ENCODE peak calls at places on chromosomes 6 and 20, in seven cellular contexts. A, P, Z, K, N, J and X are unnamed samples.

GRCh38 chr6:156687875-156688549 is 89.2 kb upstream of the ARID1B start:
- DNase-seq in A (peak), P (peak), Z (no peak), K (no peak), N (no peak), J (no peak), X (no peak)

GRCh38 chr6:153960741-153961140 is 78.3 kb upstream of the OPRM1 start:
- DNase-seq in A (no peak), P (no peak), Z (no peak), K (no peak), N (no peak), J (no peak), X (no peak)

GRCh38 chr6:65566117-65566516 is 140.9 kb downstream of the EYS start:
- DNase-seq in A (no peak), P (no peak), Z (no peak), K (no peak), N (no peak), J (no peak), X (no peak)

GRCh38 chr6:36436466-36436865 is 6.2 kb downstream of the PXT1 start:
- DNase-seq in A (no peak), P (peak), Z (no peak), K (peak), N (no peak), J (no peak), X (no peak)

GRCh38 chr6:150634641-150635292 is 35.1 kb downstream of the PLEKHG1 start:
- DNase-seq in A (no peak), P (peak), Z (no peak), K (no peak), N (no peak), J (no peak), X (no peak)

GRCh38 chr6:12806811-12807210 is 90.2 kb downstream of the PHACTR1 start:
- DNase-seq in A (no peak), P (no peak), Z (no peak), K (no peak), N (no peak), J (no peak), X (no peak)

GRCh38 chr6:111956098-111956497 is 82.8 kb upstream of the FYN start:
- DNase-seq in A (no peak), P (no peak), Z (no peak), K (no peak), N (no peak), J (no peak), X (no peak)

GRCh38 chr20:1619861-1620444 is at the start of gene SIRPB1:
- DNase-seq in A (no peak), P (no peak), Z (no peak), K (no peak), N (no peak), J (no peak), X (peak)

GRCh38 chr6:57250348-57250747 is 28.2 kb upstream of the RAB23 start:
- DNase-seq in A (no peak), P (no peak), Z (no peak), K (no peak), N (no peak), J (no peak), X (no peak)

GRCh38 chr6:11538049-11538798 is 675 bp downstream of the TMEM170B start:
- DNase-seq in A (peak), P (no peak), Z (peak), K (no peak), N (peak), J (peak), X (no peak)

GRCh38 chr6:9155836-9156235 is 720.5 kb upstream of the SLC35B3 start:
- DNase-seq in A (no peak), P (no peak), Z (no peak), K (no peak), N (no peak), J (no peak), X (no peak)

GRCh38 chr6:20630617-20631448 is 96.6 kb downstream of the CDKAL1 start:
- DNase-seq in A (no peak), P (no peak), Z (no peak), K (no peak), N (no peak), J (no peak), X (no peak)

GRCh38 chr20:58069207-58069606 is 159.2 kb downstream of the ANKRD60 start:
- DNase-seq in A (no peak), P (no peak), Z (no peak), K (no peak), N (no peak), J (no peak), X (no peak)

GRCh38 chr20:62887147-62887859 is 25.7 kb upstream of the TCFL5 start:
- DNase-seq in A (peak), P (peak), Z (no peak), K (peak), N (peak), J (no peak), X (peak)

GRCh38 chr6:120805267-120805666 is 529.0 kb downstream of the TBC1D32 start:
- DNase-seq in A (no peak), P (peak), Z (no peak), K (no peak), N (no peak), J (no peak), X (no peak)

GRCh38 chr20:62032606-62033368 is 32.9 kb downstream of the TAF4 start:
- DNase-seq in A (no peak), P (peak), Z (no peak), K (no peak), N (no peak), J (no peak), X (no peak)

GRCh38 chr6:30647039-30647801 is at the start of gene C6orf136:
- DNase-seq in A (peak), P (peak), Z (peak), K (peak), N (peak), J (peak), X (peak)

GRCh38 chr20:44576297-44576696 is 6.1 kb upstream of the PKIG start:
- DNase-seq in A (no peak), P (peak), Z (no peak), K (no peak), N (no peak), J (no peak), X (peak)

GRCh38 chr6:149963212-149963461 is 606 bp upstream of the ULBP1 start:
- DNase-seq in A (no peak), P (no peak), Z (peak), K (no peak), N (no peak), J (no peak), X (no peak)

GRCh38 chr6:14932485-14933178 is 313.2 kb upstream of the JARID2 start:
- DNase-seq in A (no peak), P (no peak), Z (no peak), K (no peak), N (no peak), J (no peak), X (no peak)

GRCh38 chr6:80094017-80094416 is 12.5 kb upstream of the BCKDHB start:
- DNase-seq in A (no peak), P (peak), Z (peak), K (no peak), N (no peak), J (no peak), X (no peak)

GRCh38 chr20:62834967-62835730 is 18.3 kb downstream of the COL9A3 start:
- DNase-seq in A (no peak), P (no peak), Z (no peak), K (no peak), N (no peak), J (no peak), X (no peak)

GRCh38 chr6:15879372-15880261 is 216.8 kb upstream of the DTNBP1 start:
- DNase-seq in A (peak), P (peak), Z (no peak), K (no peak), N (peak), J (peak), X (peak)

GRCh38 chr6:152002306-152002705 is 194.8 kb downstream of the ESR1 start:
- DNase-seq in A (no peak), P (no peak), Z (no peak), K (no peak), N (no peak), J (no peak), X (no peak)

GRCh38 chr6:154868143-154868594 is 126.9 kb upstream of the TIAM2 start:
- DNase-seq in A (no peak), P (peak), Z (peak), K (no peak), N (no peak), J (no peak), X (no peak)

GRCh38 chr6:112562348-112563220 is 215.5 kb downstream of the RFPL4B start:
- DNase-seq in A (no peak), P (no peak), Z (no peak), K (no peak), N (no peak), J (no peak), X (no peak)

GRCh38 chr20:13113731-13114130 is 105.0 kb downstream of the SPTLC3 start:
- DNase-seq in A (no peak), P (no peak), Z (no peak), K (no peak), N (no peak), J (no peak), X (no peak)

GRCh38 chr20:35489717-35490116 is 34.3 kb downstream of the CEP250 start:
- DNase-seq in A (no peak), P (no peak), Z (no peak), K (no peak), N (no peak), J (no peak), X (no peak)

GRCh38 chr6:112910256-112910655 is 563.1 kb downstream of the RFPL4B start:
- DNase-seq in A (no peak), P (peak), Z (no peak), K (no peak), N (no peak), J (no peak), X (no peak)

GRCh38 chr20:13990465-13990864 is at the start of gene SEL1L2:
- DNase-seq in A (no peak), P (no peak), Z (no peak), K (no peak), N (no peak), J (no peak), X (no peak)

GRCh38 chr20:54122681-54123586 is 50.9 kb downstream of the CYP24A1 start:
- DNase-seq in A (no peak), P (no peak), Z (no peak), K (no peak), N (no peak), J (no peak), X (no peak)

GRCh38 chr6:140441256-140441655 is 1066.8 kb upstream of the CITED2 start:
- DNase-seq in A (peak), P (peak), Z (no peak), K (peak), N (peak), J (peak), X (peak)

GRCh38 chr6:150652848-150653613 is 53.3 kb downstream of the PLEKHG1 start:
- DNase-seq in A (no peak), P (peak), Z (no peak), K (no peak), N (no peak), J (no peak), X (no peak)

GRCh38 chr20:47150403-47151152 is 205.9 kb downstream of the ZMYND8 start:
- DNase-seq in A (peak), P (peak), Z (peak), K (no peak), N (peak), J (peak), X (peak)

GRCh38 chr20:62516345-62516744 is 40.5 kb upstream of the GATA5 start:
- DNase-seq in A (no peak), P (no peak), Z (peak), K (no peak), N (peak), J (no peak), X (no peak)

GRCh38 chr20:31260326-31260932 is 3.0 kb downstream of the DEFB115 start:
- DNase-seq in A (no peak), P (no peak), Z (peak), K (no peak), N (no peak), J (no peak), X (no peak)

DNA sequence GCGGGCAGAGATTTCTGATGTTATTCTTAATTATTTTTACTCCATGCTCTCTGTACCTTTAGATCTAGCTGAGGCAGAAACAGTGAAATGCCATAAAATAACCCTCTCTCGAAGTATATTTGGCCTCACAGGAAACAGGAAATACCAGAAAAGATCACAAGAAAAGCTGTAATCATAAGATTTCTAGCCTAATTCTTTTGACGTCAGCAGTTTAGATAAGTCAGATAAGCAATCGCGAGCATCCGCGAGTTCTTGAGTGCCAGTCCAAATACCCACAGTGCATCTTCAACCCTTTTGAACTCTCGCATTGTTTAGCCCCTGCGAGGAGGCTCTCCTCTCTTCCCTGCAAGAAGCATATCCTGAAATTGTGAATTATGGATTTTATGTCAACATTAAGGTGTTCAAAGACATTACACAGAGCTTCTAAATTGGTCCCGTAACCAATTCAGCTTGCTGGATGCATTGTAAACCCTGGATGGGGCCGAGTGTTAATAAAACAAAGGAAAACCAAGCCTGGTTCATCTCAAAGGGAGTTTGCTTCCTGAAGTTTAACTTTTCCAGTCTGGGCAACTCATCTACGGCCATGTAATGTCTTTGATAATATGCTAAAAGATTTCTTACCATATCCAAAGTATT is 198.9 kb downstream of the MTFR2 start:
- DNase-seq in A (no peak), P (no peak), Z (no peak), K (no peak), N (no peak), J (peak), X (no peak)
- H3K4me3 ChIP-seq in A (no peak), P (no peak), Z (no peak), K (no peak), N (peak), J (no peak), X (no peak)

DNA sequence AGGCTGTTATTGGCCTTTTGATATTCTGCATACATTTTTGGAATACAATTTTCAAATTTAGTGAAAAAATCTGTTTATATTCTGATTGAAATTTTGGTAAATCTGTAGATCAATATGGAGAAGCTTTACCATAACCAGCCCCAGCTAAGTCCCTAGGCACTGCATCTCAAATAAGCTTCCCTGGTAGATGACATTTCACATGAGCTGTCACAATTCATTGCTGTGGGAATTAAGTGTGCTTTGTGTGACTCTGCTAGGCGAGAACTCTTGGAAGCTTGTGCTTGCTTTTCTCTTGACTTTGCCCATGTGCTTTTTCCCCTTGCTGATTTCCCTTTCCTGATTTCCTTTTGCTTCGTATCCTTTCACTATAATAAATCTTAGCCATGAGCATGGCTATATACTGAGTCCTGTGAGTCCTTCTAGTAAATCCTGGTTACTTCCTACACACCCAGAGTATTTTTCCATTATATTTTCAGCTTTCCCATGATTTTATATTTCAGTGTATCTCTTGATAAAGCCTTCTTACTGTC is 166.5 kb upstream of the MMS22L start:
- DNase-seq in A (no peak), P (peak), Z (no peak), K (no peak), N (no peak), J (no peak), X (no peak)
- H3K4me3 ChIP-seq in A (no peak), P (no peak), Z (no peak), K (no peak), N (no peak), J (no peak), X (no peak)

DNA sequence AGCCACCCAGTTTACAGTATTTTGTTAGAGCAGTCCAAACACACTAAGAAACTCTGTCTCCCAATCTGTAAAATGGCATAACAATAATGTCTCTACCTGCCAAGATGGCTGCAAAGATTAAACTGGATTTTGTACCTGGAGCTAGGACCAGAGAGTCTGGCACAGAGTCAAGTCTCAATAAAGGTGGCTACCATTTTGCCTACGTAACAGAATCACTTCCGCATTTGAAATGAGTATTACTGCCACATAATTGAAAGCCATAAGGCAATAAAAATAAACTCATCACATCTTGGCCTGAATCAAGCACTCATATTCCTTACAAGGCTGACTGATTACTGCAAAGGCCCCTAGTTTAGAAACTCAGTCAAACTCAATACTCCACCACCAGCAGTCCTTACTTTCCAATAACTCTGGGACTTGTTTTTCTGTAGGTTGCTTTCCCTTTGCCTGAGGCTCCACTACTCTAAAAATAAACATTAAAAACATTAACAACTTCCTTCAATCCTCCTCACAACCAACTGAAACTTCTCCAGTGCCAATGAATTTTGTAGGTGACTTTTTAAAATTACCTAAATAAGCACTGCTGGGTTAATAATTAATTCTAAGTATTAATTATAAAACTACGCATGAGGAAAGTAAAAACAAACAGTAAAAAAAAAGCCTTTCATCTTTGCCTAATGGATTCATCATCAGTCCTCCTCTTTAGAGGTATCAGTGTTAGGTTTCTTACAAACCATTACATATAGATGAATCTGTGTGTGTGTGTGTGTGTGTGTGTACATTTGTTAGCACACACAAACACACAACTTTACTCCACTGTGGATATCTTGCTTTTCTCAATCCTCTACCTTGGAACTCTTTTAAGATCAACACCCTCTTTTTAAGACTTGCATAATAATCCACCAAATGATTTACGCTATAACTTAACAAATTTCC is 3.8 kb downstream of the KIF16B start:
- DNase-seq in A (no peak), P (no peak), Z (no peak), K (no peak), N (no peak), J (no peak), X (no peak)
- H3K4me3 ChIP-seq in A (no peak), P (no peak), Z (no peak), K (no peak), N (no peak), J (no peak), X (no peak)

DNA sequence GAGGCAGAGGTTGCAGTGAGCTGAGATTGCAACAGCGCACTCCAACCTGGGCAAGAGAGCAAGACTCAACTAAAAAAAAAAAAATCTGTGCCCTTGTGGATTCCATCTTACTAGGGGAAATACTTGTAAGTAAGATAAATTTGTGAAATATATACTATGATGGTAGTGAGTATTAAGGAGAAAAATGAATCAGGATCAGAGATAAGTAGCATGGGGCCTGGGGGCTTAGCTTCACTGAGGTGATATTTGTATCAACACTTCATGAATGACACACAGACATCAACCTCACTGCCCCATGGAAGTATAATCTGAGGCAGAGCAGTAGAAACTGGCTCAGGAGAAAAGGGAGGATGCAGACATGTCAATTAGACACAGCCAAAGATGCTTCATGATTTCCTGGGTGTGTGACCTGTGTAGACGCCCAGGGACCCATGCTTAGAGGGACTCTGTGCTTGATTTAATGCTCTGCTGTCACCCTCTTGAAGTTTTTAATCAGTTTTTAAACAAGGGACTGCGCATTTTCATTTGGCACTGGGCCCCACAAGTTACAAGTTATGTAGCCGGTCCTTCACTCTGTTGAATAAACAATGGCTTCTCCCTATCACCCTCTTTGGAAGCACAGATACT is 41.9 kb downstream of the PCNA start:
- DNase-seq in A (no peak), P (no peak), Z (no peak), K (no peak), N (no peak), J (no peak), X (no peak)
- H3K4me3 ChIP-seq in A (peak), P (no peak), Z (no peak), K (no peak), N (peak), J (no peak), X (peak)

DNA sequence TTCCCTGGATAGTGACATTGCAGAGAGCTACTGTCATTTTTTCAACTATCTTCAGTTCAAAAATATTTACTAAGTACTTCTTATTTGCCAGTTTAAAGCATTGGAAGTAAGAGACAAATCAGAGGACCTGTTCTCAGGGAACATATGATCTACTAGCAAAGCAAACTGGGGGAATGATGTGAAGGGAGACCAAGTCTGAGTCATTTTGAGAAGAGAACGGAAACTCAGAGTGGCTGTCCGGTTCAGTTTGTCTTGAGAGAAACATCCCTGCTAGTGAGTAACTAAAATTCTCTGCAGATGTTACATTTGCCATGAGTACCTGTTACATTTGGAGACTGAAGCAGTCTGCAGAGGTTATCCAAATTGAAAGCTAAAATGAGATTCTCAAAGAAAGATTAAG is 118.3 kb downstream of the KCNQ5 start:
- DNase-seq in A (no peak), P (no peak), Z (no peak), K (no peak), N (no peak), J (no peak), X (no peak)
- H3K4me3 ChIP-seq in A (no peak), P (no peak), Z (no peak), K (no peak), N (no peak), J (no peak), X (no peak)